ENCODE peak calls at places on chromosomes 16 and 17, in eight cellular contexts. P, G, W, F, X, K, N and H are unnamed samples. For H3K4me1 and H3K9me3, the result is how much of the 10 kb centered on the place peaks cover.

GRCh38 chr17:38724337-38724988 is 5.7 kb upstream of the CISD3 start:
- DNase-seq in K (no peak), W (no peak), G (no peak), X (peak), F (no peak), P (peak), N (peak), H (peak)

GRCh38 chr16:30697264-30698138 is 1.5 kb upstream of the SRCAP start:
- DNase-seq in X (no peak), N (no peak), K (no peak), G (peak), W (peak), F (peak), P (no peak), H (peak)

GRCh38 chr16:27980076-27980775 is 83.3 kb downstream of the GSG1L start:
- DNase-seq in P (no peak), F (no peak), X (no peak), N (no peak), K (no peak), W (no peak), G (no peak), H (no peak)

GRCh38 chr17:62965649-62966425 is at the start of gene TANC2:
- DNase-seq in K (peak), P (peak), W (peak), N (peak), G (peak), F (peak), X (peak), H (peak)

GRCh38 chr16:57128787-57129389 is 36.5 kb downstream of the CPNE2 start:
- DNase-seq in G (no peak), P (no peak), K (peak), F (no peak), N (no peak), X (no peak), W (no peak), H (no peak)

GRCh38 chr16:52912565-52913173 is 140.0 kb downstream of the CHD9NB start:
- DNase-seq in P (peak), F (peak), X (peak), K (peak), G (peak), W (peak), N (peak), H (peak)

GRCh38 chr16:88764913-88765349 is 20.1 kb downstream of the PIEZO1 start:
- DNase-seq in K (no peak), W (no peak), N (no peak), X (no peak), F (peak), G (peak), P (no peak), H (no peak)

GRCh38 chr16:84868328-84868727 is 48.5 kb downstream of the CRISPLD2 start:
- DNase-seq in F (no peak), P (no peak), K (no peak), W (no peak), G (no peak), N (no peak), X (no peak), H (no peak)

GRCh38 chr17:31724026-31724425 is 135.0 kb downstream of the COPRS start:
- DNase-seq in W (no peak), G (no peak), F (peak), X (no peak), P (no peak), K (no peak), N (no peak), H (no peak)

GRCh38 chr17:27460196-27460725 is 4.0 kb downstream of the KSR1 start:
- DNase-seq in X (no peak), G (no peak), F (no peak), K (no peak), W (no peak), N (no peak), P (no peak), H (no peak)

DNA sequence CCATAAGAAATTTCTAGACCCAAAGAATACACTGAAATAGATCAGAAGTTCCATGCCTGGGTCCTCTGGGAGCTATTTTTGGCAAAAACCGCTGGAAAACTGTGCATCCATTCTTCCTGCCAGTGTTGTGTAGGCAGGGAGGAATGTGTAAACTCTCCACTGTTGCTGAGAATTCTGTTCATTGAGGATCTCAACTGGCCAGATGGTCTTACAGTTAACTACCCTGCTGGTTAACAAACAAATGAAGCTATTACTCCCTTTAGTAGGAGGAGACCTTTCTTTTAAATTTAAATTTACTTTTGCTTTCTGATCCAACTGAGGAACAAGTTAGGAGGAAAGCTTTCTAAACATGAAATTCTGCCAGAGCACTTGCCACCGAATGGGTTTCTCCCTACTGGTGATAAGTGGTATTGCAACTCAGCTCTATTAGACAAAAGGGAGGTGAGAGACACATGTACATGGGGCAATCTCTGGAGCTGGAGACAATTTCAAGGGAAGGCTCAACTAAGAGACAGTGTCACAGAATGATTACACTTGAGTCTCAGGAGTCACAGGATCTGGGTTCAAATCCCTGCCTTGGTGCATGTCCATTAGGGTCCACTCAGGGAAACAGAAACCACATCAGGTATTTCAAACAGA is 37.6 kb downstream of the SOCS1 start:
- DNase-seq in K (no peak), W (no peak), P (no peak), F (peak), G (no peak), N (no peak), X (no peak), H (no peak)
- TF ChIP-seq CTCF in K (peak), W (no peak), P (no peak), F (peak), G (peak), N (peak), X (no peak), H (no peak)

DNA sequence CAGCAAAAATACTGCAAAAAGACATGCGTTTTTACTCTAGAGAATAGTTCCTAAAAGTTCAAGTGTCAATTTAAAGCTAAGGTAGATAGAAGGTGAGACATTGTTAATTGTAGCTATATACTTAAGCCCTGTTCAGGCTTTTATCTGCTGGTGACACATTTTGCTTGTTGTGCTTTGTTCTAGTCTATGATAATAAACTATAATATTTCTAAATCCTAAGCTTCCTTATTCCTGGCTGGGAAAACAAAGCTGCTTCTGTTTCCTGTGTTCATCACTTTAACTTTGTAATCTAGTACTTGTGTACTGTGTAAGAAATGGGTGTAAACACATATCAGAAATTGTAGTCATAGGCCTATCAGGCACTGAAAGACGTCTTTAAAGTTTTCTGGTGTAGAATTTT is 77.3 kb downstream of the EFCAB13 start:
- DNase-seq in P (no peak), X (no peak), N (no peak), G (no peak), F (no peak), W (no peak), K (no peak), H (no peak)
- H3K4me1 ChIP-seq in P (under half), X (under half), N (under half), G (under half), F (under half), W (under half), K (under half), H (under half)

GRCh38 chr16:22336581-22336980 is 37.8 kb downstream of the CDR2 start:
- DNase-seq in K (no peak), N (no peak), F (no peak), P (no peak), X (no peak), W (no peak), G (no peak), H (no peak)
- H3K9me3 ChIP-seq in K (under half), N (under half), F (under half), P (under half), X (under half), W (under half), G (under half), H (under half)

DNA sequence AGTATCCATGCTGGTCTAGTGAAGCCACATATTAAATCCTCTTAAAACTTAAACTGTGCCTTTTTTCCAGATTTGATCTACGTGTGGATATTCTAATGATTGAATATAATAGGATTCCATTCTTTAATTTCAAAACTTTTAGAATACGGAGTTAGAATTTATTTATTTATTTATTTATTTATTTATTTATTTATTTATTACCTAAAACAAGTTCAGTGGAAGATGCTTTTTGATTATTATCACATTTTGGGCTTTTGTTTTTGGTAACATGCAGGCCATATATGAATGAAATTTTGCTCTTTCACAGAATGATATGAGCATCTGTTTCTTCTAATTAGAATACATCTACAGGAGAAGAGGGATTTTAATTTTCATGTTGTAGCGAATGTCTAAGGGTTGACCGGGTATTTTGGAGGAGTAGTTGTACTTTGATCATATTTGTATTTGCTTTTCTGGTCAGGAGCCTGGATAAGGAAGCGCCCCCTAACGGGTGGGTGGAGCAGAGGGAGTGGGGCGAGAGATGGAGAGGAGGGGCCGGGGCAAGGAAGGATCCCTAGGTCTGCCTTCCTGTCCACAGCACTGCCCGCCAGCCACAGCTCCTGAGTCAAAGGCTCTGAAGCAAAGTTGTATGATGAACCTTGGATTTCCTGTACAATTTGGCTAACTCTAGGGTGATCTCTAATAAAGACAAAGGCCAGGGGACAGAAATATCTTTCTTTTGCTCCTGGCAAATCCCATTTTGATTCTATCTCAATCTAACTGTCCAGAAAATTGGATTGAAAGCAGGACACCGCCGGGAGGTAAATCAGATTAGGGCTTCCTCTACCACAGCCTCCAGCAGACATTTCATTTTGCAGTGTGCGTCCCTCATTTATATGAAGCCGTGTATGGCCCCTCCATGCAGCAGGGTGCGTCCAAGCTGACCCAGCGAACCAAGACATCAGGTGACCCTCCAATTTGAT is 149.1 kb downstream of the PRKCA start:
- DNase-seq in P (peak), K (no peak), X (peak), W (no peak), N (peak), F (no peak), G (peak), H (no peak)
- TF ChIP-seq CTCF in P (peak), K (peak), X (no peak), W (peak), N (peak), F (no peak), G (peak), H (no peak)

GRCh38 chr16:10332301-10332700 is 53.6 kb upstream of the ATF7IP2 start:
- DNase-seq in G (peak), F (peak), W (no peak), P (no peak), X (no peak), K (no peak), N (no peak), H (peak)
- H3K4me1 ChIP-seq in G (under half), F (under half), W (under half), P (under half), X (under half), K (under half), N (under half), H (under half)